ENCODE peak calls at places on chromosomes 13 and 19, in nine cellular contexts. One of them, this sample, is unnamed.
A peak's percentile ranks its signal among the peaks of the same experiment; 100 is the strongest.

GRCh38 chr13:45068036-45069001 is 52.0 kb upstream of the GTF2F2 start:
- DNase-seq in GM23338: no peak
- DNase-seq in adrenal gland: no peak
- DNase-seq in endodermal cell: no peak
- DNase-seq in IMR-90: no peak
- DNase-seq in breast epithelium: no peak
- DNase-seq in brain microvascular endothelial cell: no peak
- DNase-seq in ovary: no peak
- DNase-seq in lower lobe of right lung: no peak
- DNase-seq in this sample: no peak

GRCh38 chr19:34662919-34663318 is 14.0 kb downstream of the SCGB2B2 start:
- DNase-seq in brain microvascular endothelial cell: no peak
- DNase-seq in ovary: no peak
- DNase-seq in lower lobe of right lung: no peak
- DNase-seq in breast epithelium: no peak
- DNase-seq in adrenal gland: no peak
- DNase-seq in IMR-90: no peak
- DNase-seq in endodermal cell: peak; percentile 74
- DNase-seq in GM23338: peak; percentile 90
- DNase-seq in this sample: no peak

GRCh38 chr13:35836476-35836875 is 294.7 kb downstream of the DCLK1 start:
- DNase-seq in lower lobe of right lung: no peak
- DNase-seq in ovary: no peak
- DNase-seq in breast epithelium: no peak
- DNase-seq in endodermal cell: no peak
- DNase-seq in adrenal gland: no peak
- DNase-seq in brain microvascular endothelial cell: no peak
- DNase-seq in GM23338: no peak
- DNase-seq in IMR-90: no peak
- DNase-seq in this sample: no peak

GRCh38 chr13:46479286-46479685 is 73.7 kb upstream of the LRCH1 start:
- DNase-seq in brain microvascular endothelial cell: no peak
- DNase-seq in ovary: no peak
- DNase-seq in breast epithelium: no peak
- DNase-seq in lower lobe of right lung: no peak
- DNase-seq in GM23338: no peak
- DNase-seq in endodermal cell: no peak
- DNase-seq in IMR-90: no peak
- DNase-seq in adrenal gland: no peak
- DNase-seq in this sample: no peak

GRCh38 chr19:43524922-43525835 is 1.8 kb downstream of the ETHE1 start:
- DNase-seq in IMR-90: peak; percentile 32
- DNase-seq in GM23338: peak; percentile 74
- DNase-seq in ovary: peak; percentile 38
- DNase-seq in adrenal gland: peak; percentile 63
- DNase-seq in endodermal cell: peak; percentile 79
- DNase-seq in lower lobe of right lung: peak; percentile 76
- DNase-seq in breast epithelium: peak; percentile 78
- DNase-seq in brain microvascular endothelial cell: no peak
- DNase-seq in this sample: no peak

GRCh38 chr13:27171830-27172494 is 351 bp upstream of the USP12 start:
- DNase-seq in IMR-90: peak; percentile 90
- DNase-seq in adrenal gland: peak; percentile 89
- DNase-seq in lower lobe of right lung: peak; percentile 96
- DNase-seq in brain microvascular endothelial cell: peak; percentile 73
- DNase-seq in endodermal cell: peak; percentile 96
- DNase-seq in breast epithelium: peak; percentile 85
- DNase-seq in ovary: peak; percentile 87
- DNase-seq in GM23338: peak; percentile 89
- DNase-seq in this sample: peak; percentile 65

GRCh38 chr13:111789011-111789410 is 277.9 kb upstream of the SOX1 start:
- DNase-seq in endodermal cell: peak; percentile 37
- DNase-seq in GM23338: no peak
- DNase-seq in breast epithelium: no peak
- DNase-seq in IMR-90: no peak
- DNase-seq in brain microvascular endothelial cell: no peak
- DNase-seq in ovary: no peak
- DNase-seq in lower lobe of right lung: no peak
- DNase-seq in adrenal gland: no peak
- DNase-seq in this sample: no peak

GRCh38 chr19:708154-709141 is at the start of gene PALM:
- DNase-seq in ovary: peak; percentile 52
- DNase-seq in breast epithelium: no peak
- DNase-seq in adrenal gland: no peak
- DNase-seq in GM23338: peak; percentile 75
- DNase-seq in lower lobe of right lung: no peak
- DNase-seq in endodermal cell: peak; percentile 87
- DNase-seq in IMR-90: no peak
- DNase-seq in brain microvascular endothelial cell: no peak
- DNase-seq in this sample: no peak

GRCh38 chr13:52845766-52846566 is 2.5 kb downstream of the PCDH8 start:
- DNase-seq in breast epithelium: no peak
- DNase-seq in IMR-90: no peak
- DNase-seq in adrenal gland: no peak
- DNase-seq in ovary: no peak
- DNase-seq in lower lobe of right lung: peak; percentile 47
- DNase-seq in brain microvascular endothelial cell: no peak
- DNase-seq in endodermal cell: peak; percentile 93
- DNase-seq in GM23338: peak; percentile 82
- DNase-seq in this sample: no peak

GRCh38 chr13:25262261-25262660 is 25.0 kb downstream of the MTMR6 start:
- DNase-seq in ovary: no peak
- DNase-seq in adrenal gland: peak; percentile 80
- DNase-seq in lower lobe of right lung: no peak
- DNase-seq in breast epithelium: no peak
- DNase-seq in GM23338: no peak
- DNase-seq in IMR-90: no peak
- DNase-seq in endodermal cell: no peak
- DNase-seq in brain microvascular endothelial cell: no peak
- DNase-seq in this sample: no peak

GRCh38 chr13:111654531-111654930 is 334.1 kb downstream of the TEX29 start:
- DNase-seq in GM23338: no peak
- DNase-seq in brain microvascular endothelial cell: no peak
- DNase-seq in breast epithelium: no peak
- DNase-seq in ovary: no peak
- DNase-seq in lower lobe of right lung: no peak
- DNase-seq in adrenal gland: no peak
- DNase-seq in endodermal cell: peak; percentile 29
- DNase-seq in IMR-90: no peak
- DNase-seq in this sample: no peak

GRCh38 chr19:50796128-50796633 is 6.0 kb downstream of the ACP4 start:
- DNase-seq in IMR-90: no peak
- DNase-seq in brain microvascular endothelial cell: no peak
- DNase-seq in breast epithelium: no peak
- DNase-seq in ovary: no peak
- DNase-seq in GM23338: peak; percentile 52
- DNase-seq in adrenal gland: no peak
- DNase-seq in endodermal cell: peak; percentile 70
- DNase-seq in lower lobe of right lung: no peak
- DNase-seq in this sample: no peak

GRCh38 chr19:41445575-41445974 is 2.6 kb downstream of the ERICH4 start:
- DNase-seq in ovary: no peak
- DNase-seq in endodermal cell: no peak
- DNase-seq in adrenal gland: no peak
- DNase-seq in brain microvascular endothelial cell: no peak
- DNase-seq in lower lobe of right lung: no peak
- DNase-seq in GM23338: no peak
- DNase-seq in IMR-90: no peak
- DNase-seq in breast epithelium: no peak
- DNase-seq in this sample: no peak

GRCh38 chr13:110680852-110681251 is 25.1 kb downstream of the CARS2 start:
- DNase-seq in IMR-90: no peak
- DNase-seq in brain microvascular endothelial cell: no peak
- DNase-seq in GM23338: peak; percentile 80
- DNase-seq in ovary: no peak
- DNase-seq in breast epithelium: no peak
- DNase-seq in lower lobe of right lung: no peak
- DNase-seq in endodermal cell: peak; percentile 81
- DNase-seq in adrenal gland: no peak
- DNase-seq in this sample: no peak

GRCh38 chr19:5664515-5664914 is 15.8 kb downstream of the MICOS13 start:
- DNase-seq in adrenal gland: peak; percentile 64
- DNase-seq in ovary: no peak
- DNase-seq in GM23338: no peak
- DNase-seq in IMR-90: no peak
- DNase-seq in breast epithelium: no peak
- DNase-seq in lower lobe of right lung: peak; percentile 2
- DNase-seq in brain microvascular endothelial cell: no peak
- DNase-seq in endodermal cell: no peak
- DNase-seq in this sample: no peak

GRCh38 chr13:98108330-98108729 is 34.6 kb upstream of the FARP1 start:
- DNase-seq in brain microvascular endothelial cell: no peak
- DNase-seq in ovary: no peak
- DNase-seq in GM23338: no peak
- DNase-seq in breast epithelium: no peak
- DNase-seq in adrenal gland: no peak
- DNase-seq in IMR-90: peak; percentile 48
- DNase-seq in lower lobe of right lung: no peak
- DNase-seq in endodermal cell: no peak
- DNase-seq in this sample: no peak
- TF ChIP-seq CTCF in brain microvascular endothelial cell: no peak
- TF ChIP-seq CTCF in ovary: no peak
- TF ChIP-seq CTCF in GM23338: no peak
- TF ChIP-seq CTCF in breast epithelium: no peak
- TF ChIP-seq CTCF in adrenal gland: no peak
- TF ChIP-seq CTCF in IMR-90: no peak
- TF ChIP-seq CTCF in lower lobe of right lung: no peak
- TF ChIP-seq CTCF in endodermal cell: no peak
- TF ChIP-seq CTCF in this sample: no peak

GRCh38 chr19:17389288-17389687 is 4.7 kb downstream of the CCDC194 start:
- DNase-seq in adrenal gland: no peak
- DNase-seq in brain microvascular endothelial cell: no peak
- DNase-seq in GM23338: no peak
- DNase-seq in breast epithelium: no peak
- DNase-seq in ovary: no peak
- DNase-seq in endodermal cell: no peak
- DNase-seq in IMR-90: no peak
- DNase-seq in lower lobe of right lung: no peak
- DNase-seq in this sample: no peak
- H3K27me3 ChIP-seq in adrenal gland: no peaks in the 10 kb centered on the region
- H3K27me3 ChIP-seq in brain microvascular endothelial cell: no peaks in the 10 kb centered on the region
- H3K27me3 ChIP-seq in GM23338: peaks cover 10% of the 10 kb centered on the region
- H3K27me3 ChIP-seq in breast epithelium: peaks cover 2% of the 10 kb centered on the region
- H3K27me3 ChIP-seq in ovary: no peaks in the 10 kb centered on the region
- H3K27me3 ChIP-seq in endodermal cell: no peaks in the 10 kb centered on the region
- H3K27me3 ChIP-seq in IMR-90: peaks cover 3% of the 10 kb centered on the region
- H3K27me3 ChIP-seq in lower lobe of right lung: peaks cover 4% of the 10 kb centered on the region
- H3K27me3 ChIP-seq in this sample: peaks cover 11% of the 10 kb centered on the region

GRCh38 chr19:48608798-48609263 is 2.3 kb downstream of the SPACA4 start:
- DNase-seq in brain microvascular endothelial cell: peak; percentile 33
- DNase-seq in breast epithelium: no peak
- DNase-seq in endodermal cell: peak; percentile 87
- DNase-seq in adrenal gland: peak; percentile 65
- DNase-seq in ovary: no peak
- DNase-seq in GM23338: peak; percentile 82
- DNase-seq in lower lobe of right lung: no peak
- DNase-seq in IMR-90: no peak
- DNase-seq in this sample: no peak
- TF ChIP-seq CTCF in brain microvascular endothelial cell: peak; percentile 72
- TF ChIP-seq CTCF in breast epithelium: no peak
- TF ChIP-seq CTCF in endodermal cell: peak; percentile 76
- TF ChIP-seq CTCF in adrenal gland: peak; percentile 44
- TF ChIP-seq CTCF in ovary: no peak
- TF ChIP-seq CTCF in GM23338: peak; percentile 64
- TF ChIP-seq CTCF in lower lobe of right lung: peak; percentile 40
- TF ChIP-seq CTCF in IMR-90: peak; percentile 61
- TF ChIP-seq CTCF in this sample: peak; percentile 59

GRCh38 chr19:37217533-37217854 is 520 bp upstream of the ZNF383 start:
- DNase-seq in ovary: no peak
- DNase-seq in lower lobe of right lung: no peak
- DNase-seq in brain microvascular endothelial cell: no peak
- DNase-seq in breast epithelium: no peak
- DNase-seq in endodermal cell: no peak
- DNase-seq in GM23338: no peak
- DNase-seq in IMR-90: no peak
- DNase-seq in adrenal gland: no peak
- DNase-seq in this sample: no peak

GRCh38 chr19:37221136-37221535 is 3.1 kb downstream of the ZNF383 start:
- DNase-seq in IMR-90: no peak
- DNase-seq in lower lobe of right lung: no peak
- DNase-seq in ovary: no peak
- DNase-seq in GM23338: no peak
- DNase-seq in breast epithelium: no peak
- DNase-seq in brain microvascular endothelial cell: no peak
- DNase-seq in adrenal gland: no peak
- DNase-seq in endodermal cell: no peak
- DNase-seq in this sample: no peak

GRCh38 chr19:37217855-37218591 is at the start of gene ZNF383:
- DNase-seq in breast epithelium: peak; percentile 77
- DNase-seq in GM23338: peak; percentile 97
- DNase-seq in adrenal gland: peak; percentile 89
- DNase-seq in brain microvascular endothelial cell: peak; percentile 90
- DNase-seq in lower lobe of right lung: peak; percentile 93
- DNase-seq in ovary: peak; percentile 80
- DNase-seq in IMR-90: peak; percentile 84
- DNase-seq in endodermal cell: peak; percentile 97
- DNase-seq in this sample: peak; percentile 65

GRCh38 chr19:37220383-37220782 is 2.4 kb downstream of the ZNF383 start:
- DNase-seq in breast epithelium: no peak
- DNase-seq in adrenal gland: no peak
- DNase-seq in endodermal cell: no peak
- DNase-seq in lower lobe of right lung: no peak
- DNase-seq in GM23338: no peak
- DNase-seq in ovary: no peak
- DNase-seq in IMR-90: no peak
- DNase-seq in brain microvascular endothelial cell: no peak
- DNase-seq in this sample: no peak

DNA sequence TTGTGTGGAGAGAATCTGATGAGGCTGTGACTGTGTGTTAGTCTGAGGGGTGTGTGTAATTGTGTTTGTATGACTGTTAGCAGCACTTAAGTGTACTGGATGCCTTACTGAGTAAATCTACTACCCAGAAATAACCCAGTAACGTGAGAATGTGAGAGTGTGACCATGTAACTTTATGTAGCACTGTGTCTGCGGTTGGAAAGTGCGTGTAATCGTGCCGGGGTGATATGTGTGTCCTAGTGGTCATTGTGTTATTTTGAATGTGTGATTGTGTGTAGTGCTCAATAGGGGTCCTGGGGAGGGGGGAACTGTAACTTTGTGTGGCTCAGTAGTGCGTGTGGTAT is 550 bp downstream of the ZNF383 start:
- DNase-seq in brain microvascular endothelial cell: peak; percentile 24
- DNase-seq in breast epithelium: no peak
- DNase-seq in IMR-90: peak; percentile 39
- DNase-seq in adrenal gland: no peak
- DNase-seq in lower lobe of right lung: no peak
- DNase-seq in endodermal cell: no peak
- DNase-seq in GM23338: no peak
- DNase-seq in ovary: no peak
- DNase-seq in this sample: no peak
- H3K27me3 ChIP-seq in brain microvascular endothelial cell: no peaks in the 10 kb centered on the region
- H3K27me3 ChIP-seq in breast epithelium: no peaks in the 10 kb centered on the region
- H3K27me3 ChIP-seq in IMR-90: no peaks in the 10 kb centered on the region
- H3K27me3 ChIP-seq in adrenal gland: no peaks in the 10 kb centered on the region
- H3K27me3 ChIP-seq in lower lobe of right lung: no peaks in the 10 kb centered on the region
- H3K27me3 ChIP-seq in endodermal cell: no peaks in the 10 kb centered on the region
- H3K27me3 ChIP-seq in GM23338: no peaks in the 10 kb centered on the region
- H3K27me3 ChIP-seq in ovary: no peaks in the 10 kb centered on the region
- H3K27me3 ChIP-seq in this sample: no peaks in the 10 kb centered on the region

GRCh38 chr13:38763446-38764381 is 76.8 kb downstream of the FREM2 start:
- DNase-seq in lower lobe of right lung: no peak
- DNase-seq in brain microvascular endothelial cell: peak; percentile 28
- DNase-seq in ovary: peak; percentile 16
- DNase-seq in breast epithelium: no peak
- DNase-seq in GM23338: peak; percentile 85
- DNase-seq in IMR-90: peak; percentile 33
- DNase-seq in adrenal gland: peak; percentile 14
- DNase-seq in endodermal cell: peak; percentile 70
- DNase-seq in this sample: peak; percentile 5
- TF ChIP-seq CTCF in lower lobe of right lung: peak; percentile 44
- TF ChIP-seq CTCF in brain microvascular endothelial cell: peak; percentile 78
- TF ChIP-seq CTCF in ovary: peak; percentile 35
- TF ChIP-seq CTCF in breast epithelium: no peak
- TF ChIP-seq CTCF in GM23338: peak; percentile 76
- TF ChIP-seq CTCF in IMR-90: peak; percentile 52
- TF ChIP-seq CTCF in adrenal gland: peak; percentile 51
- TF ChIP-seq CTCF in endodermal cell: peak; percentile 85
- TF ChIP-seq CTCF in this sample: peak; percentile 70